ENCODE peak calls at places on chromosomes 13 and 19, in four cellular contexts. G, J, F and X are unnamed samples.

GRCh38 chr13:74361274-74361673 is 227.1 kb upstream of the KLF12 start:
- DNase-seq in G (no peak), J (no peak), F (no peak), X (no peak)

GRCh38 chr19:55656552-55656951 is 1.7 kb downstream of the U2AF2 start:
- DNase-seq in G (no peak), J (no peak), F (no peak), X (no peak)

GRCh38 chr13:75855216-75855615 is 219.1 kb downstream of the LMO7 start:
- DNase-seq in G (no peak), J (no peak), F (no peak), X (no peak)

GRCh38 chr13:48564046-48564445 is 31.2 kb upstream of the RCBTB2 start:
- DNase-seq in G (no peak), J (no peak), F (no peak), X (no peak)

GRCh38 chr13:29954082-29955043 is 103.9 kb upstream of the UBL3 start:
- DNase-seq in G (peak), J (no peak), F (no peak), X (no peak)

GRCh38 chr19:28746486-28746885 is 466.5 kb downstream of the UQCRFS1 start:
- DNase-seq in G (no peak), J (no peak), F (no peak), X (no peak)

GRCh38 chr19:46179076-46179740 is 31.2 kb downstream of the IGFL2 start:
- DNase-seq in G (no peak), J (no peak), F (no peak), X (no peak)

GRCh38 chr19:52946322-52947310 is 16.1 kb downstream of the ZNF816 start:
- DNase-seq in G (no peak), J (peak), F (no peak), X (peak)

GRCh38 chr19:19296953-19297689 is 23.2 kb downstream of the SUGP1 start:
- DNase-seq in G (no peak), J (no peak), F (no peak), X (no peak)

GRCh38 chr13:110282316-110282841 is 24.6 kb downstream of the COL4A1 start:
- DNase-seq in G (no peak), J (no peak), F (no peak), X (no peak)

GRCh38 chr13:44050450-44051063 is 170.9 kb downstream of the LACC1 start:
- DNase-seq in G (no peak), J (peak), F (peak), X (no peak)